ENCODE peak calls at places on chromosomes 5 and 9, in eight cellular contexts. A is heart left ventricle; G is nephron progenitor cell; V is stimulated activated CD4-positive, alpha-beta T cell treated with anti-CD3 and anti-CD28 coated beads, Interleukin-2, amount 100 ng/mL, for 4 hours; F is pancreas; H is upper lobe of right lung; B is T-helper 17 cell; O is GM12891. D is an unnamed sample.

GRCh38 chr9:91693226-91693625 is 256.8 kb downstream of the ROR2 start:
- DNase-seq in B (no peak), H (no peak), F (no peak), O (no peak), V (no peak), G (no peak), A (no peak), D (no peak)

GRCh38 chr9:33329996-33330395 is 39.7 kb downstream of the NFX1 start:
- DNase-seq in G (no peak), A (no peak), H (no peak), O (no peak), F (no peak), V (no peak), B (no peak), D (no peak)

GRCh38 chr9:79896390-79896789 is 324.6 kb downstream of the TLE4 start:
- DNase-seq in V (no peak), B (no peak), O (no peak), F (no peak), A (no peak), G (no peak), H (no peak), D (no peak)

GRCh38 chr5:150140830-150141229 is 14.8 kb downstream of the PDGFRB start:
- DNase-seq in G (no peak), F (no peak), V (no peak), O (no peak), H (no peak), A (peak), B (no peak), D (no peak)

GRCh38 chr5:131589510-131590348 is 45.3 kb downstream of the RAPGEF6 start:
- DNase-seq in H (no peak), F (no peak), G (peak), A (no peak), O (no peak), B (no peak), V (peak), D (no peak)

GRCh38 chr5:73822989-73823339 is 197.0 kb downstream of the ARHGEF28 start:
- DNase-seq in F (no peak), H (no peak), B (no peak), V (no peak), A (no peak), O (no peak), G (no peak), D (no peak)

GRCh38 chr9:86664603-86665002 is 282.7 kb downstream of the GAS1 start:
- DNase-seq in H (no peak), B (no peak), V (no peak), O (no peak), G (no peak), A (no peak), F (no peak), D (no peak)

GRCh38 chr5:132493241-132493640 is 2.7 kb upstream of the IRF1 start:
- DNase-seq in H (no peak), O (no peak), V (no peak), F (no peak), A (peak), B (no peak), G (no peak), D (no peak)

GRCh38 chr5:150589791-150590601 is 50.5 kb upstream of the SYNPO start:
- DNase-seq in B (no peak), A (peak), H (peak), G (peak), O (no peak), V (no peak), F (peak), D (peak)